ENCODE peak calls at places on chromosomes 3 and 15, in five cellular contexts. C is neural progenitor cell, B is PC-3, S is GM23248, X is cardiac muscle cell. Z is an unnamed sample.

GRCh38 chr3:84893211-84893610 is 65.6 kb upstream of the CADM2 start:
- DNase-seq in S (no peak), X (no peak), B (no peak), C (no peak), Z (no peak)

GRCh38 chr15:58604455-58604923 is 145.0 kb downstream of the ADAM10 start:
- DNase-seq in C (no peak), S (no peak), B (peak; percentile 81), X (no peak), Z (no peak)

GRCh38 chr3:25508901-25509300 is 80.8 kb downstream of the RARB start:
- DNase-seq in S (peak; percentile 80), B (peak; percentile 6), C (no peak), X (no peak), Z (peak; percentile 8)

GRCh38 chr3:23889950-23890349 is 26.8 kb downstream of the NKIRAS1 start:
- DNase-seq in B (no peak), S (no peak), X (no peak), C (no peak), Z (no peak)

GRCh38 chr15:100879046-100879445 is 585 bp upstream of the ALDH1A3 start:
- DNase-seq in B (no peak), X (peak; percentile 42), C (peak; percentile 65), S (peak; percentile 42), Z (peak; percentile 48)

GRCh38 chr3:100256724-100257123 is 4.1 kb upstream of the TBC1D23 start:
- DNase-seq in B (peak; percentile 26), C (peak; percentile 14), S (peak; percentile 77), X (no peak), Z (no peak)

GRCh38 chr3:46960081-46960701 is 16.4 kb downstream of the CCDC12 start:
- DNase-seq in B (peak; percentile 82), X (no peak), C (peak; percentile 47), S (peak; percentile 86), Z (no peak)

GRCh38 chr3:32487781-32488526 is 14.7 kb downstream of the CMTM6 start:
- DNase-seq in B (no peak), C (no peak), X (no peak), S (no peak), Z (no peak)

GRCh38 chr15:91857772-91858171 is 4.3 kb downstream of the SLCO3A1 start:
- DNase-seq in B (no peak), S (no peak), X (no peak), C (no peak), Z (no peak)

GRCh38 chr3:141326626-141327025 is 41.7 kb upstream of the ZBTB38 start:
- DNase-seq in X (no peak), C (no peak), S (no peak), B (no peak), Z (no peak)

GRCh38 chr15:25691544-25692430 is 171.3 kb downstream of the ATP10A start:
- DNase-seq in B (no peak), S (peak; percentile 49), C (peak; percentile 40), X (peak; percentile 55), Z (no peak)

GRCh38 chr15:87038404-87038803 is 958.7 kb downstream of the AGBL1 start:
- DNase-seq in B (no peak), S (no peak), X (no peak), C (peak; percentile 9), Z (no peak)

GRCh38 chr3:105674437-105675065 is 194.3 kb downstream of the CBLB start:
- DNase-seq in X (peak; percentile 51), C (no peak), S (no peak), B (no peak), Z (no peak)

GRCh38 chr3:11271986-11272904 is at the start of gene ATG7:
- DNase-seq in B (peak; percentile 98), X (peak; percentile 98), S (peak; percentile 99), C (peak; percentile 99), Z (peak; percentile 93)

GRCh38 chr3:30112904-30113484 is 493.4 kb upstream of the TGFBR2 start:
- DNase-seq in C (peak; percentile 54), B (peak; percentile 85), S (peak; percentile 70), X (peak; percentile 49), Z (no peak)

GRCh38 chr3:122934251-122934650 is 93.3 kb downstream of the SEMA5B start:
- DNase-seq in B (no peak), S (no peak), C (no peak), X (no peak), Z (no peak)

GRCh38 chr3:57411715-57412114 is 119.2 kb upstream of the ASB14 start:
- DNase-seq in B (no peak), S (no peak), C (no peak), X (no peak), Z (no peak)

GRCh38 chr3:62582495-62583172 is 209.3 kb upstream of the FEZF2 start:
- DNase-seq in S (no peak), C (no peak), X (no peak), B (no peak), Z (no peak)

GRCh38 chr3:52531636-52532516 is 1.8 kb downstream of the NT5DC2 start:
- DNase-seq in S (no peak), C (peak; percentile 1), X (no peak), B (no peak), Z (no peak)

GRCh38 chr3:12428131-12428530 is 56.1 kb upstream of the TSEN2 start:
- DNase-seq in B (no peak), C (no peak), S (peak; percentile 10), X (no peak), Z (no peak)

GRCh38 chr3:123632161-123632655 is 47.4 kb upstream of the HACD2 start:
- DNase-seq in B (no peak), C (peak; percentile 22), S (peak; percentile 22), X (peak; percentile 44), Z (peak; percentile 83)

GRCh38 chr3:71709908-71710511 is 15.2 kb downstream of the EIF4E3 start:
- DNase-seq in S (no peak), C (no peak), B (no peak), X (no peak), Z (no peak)

GRCh38 chr15:70242962-70243685 is 145.4 kb upstream of the TLE3 start:
- DNase-seq in X (no peak), C (no peak), S (no peak), B (no peak), Z (no peak)

GRCh38 chr3:66709464-66710058 is 208.7 kb upstream of the LRIG1 start:
- DNase-seq in S (no peak), X (no peak), C (peak; percentile 9), B (no peak), Z (no peak)

GRCh38 chr3:50550079-50550736 is 17.3 kb downstream of the C3orf18 start:
- DNase-seq in X (peak; percentile 73), C (peak; percentile 81), S (peak; percentile 55), B (peak; percentile 71), Z (no peak)

GRCh38 chr3:46512191-46512590 is 14.4 kb downstream of the RTP3 start:
- DNase-seq in X (no peak), C (no peak), S (no peak), B (no peak), Z (no peak)

DNA sequence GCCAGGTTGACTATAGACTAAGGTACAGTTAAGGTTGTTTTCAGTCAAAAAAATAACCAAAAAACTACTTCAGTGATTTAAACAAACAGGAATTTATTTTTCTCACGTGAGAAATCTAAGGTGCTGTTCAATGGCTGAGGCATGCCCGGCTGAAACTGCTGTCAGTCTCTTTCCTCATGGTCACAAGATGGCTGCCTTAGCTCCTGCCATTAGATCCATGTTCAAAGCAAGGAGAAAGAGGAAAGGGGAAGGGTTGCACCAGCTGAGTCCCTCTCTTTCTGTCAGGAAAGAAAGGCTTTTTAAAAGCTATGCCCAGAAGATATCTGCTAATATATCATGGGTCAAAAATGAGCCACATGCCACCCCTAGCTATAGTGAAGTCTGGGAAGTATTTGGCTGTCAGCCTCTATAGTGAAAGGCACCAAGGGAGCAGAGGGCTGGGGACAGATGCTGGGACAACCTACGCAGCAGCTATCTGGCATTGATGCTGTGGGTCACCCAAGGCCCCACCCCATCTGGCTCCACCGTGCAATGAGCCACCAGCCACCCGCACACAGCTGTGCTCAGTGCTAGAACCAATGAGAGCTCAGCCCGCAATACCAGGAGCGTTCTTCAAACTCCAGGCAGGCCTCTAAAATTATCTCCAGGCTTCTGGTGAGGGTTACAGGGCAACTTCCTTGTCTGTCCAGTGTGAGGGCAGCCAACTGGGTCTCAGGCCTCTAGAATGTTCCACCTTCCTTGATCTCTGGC is 64.7 kb upstream of the GATA2 start:
- DNase-seq in C (no peak), B (no peak), S (no peak), X (no peak), Z (no peak)
- H3K27me3 ChIP-seq in C (peaks cover 30% of the 10 kb centered on the region), B (no peaks in the 10 kb centered on the region), S (peaks cover 8% of the 10 kb centered on the region), X (peaks cover 37% of the 10 kb centered on the region), Z (peaks cover 20% of the 10 kb centered on the region)

GRCh38 chr3:193782747-193783146 is 189.7 kb downstream of the OPA1 start:
- DNase-seq in X (no peak), S (no peak), C (no peak), B (no peak), Z (no peak)

GRCh38 chr3:193780810-193781472 is 187.9 kb downstream of the OPA1 start:
- DNase-seq in X (peak; percentile 81), S (peak; percentile 90), C (peak; percentile 87), B (peak; percentile 95), Z (peak; percentile 91)

GRCh38 chr3:193779933-193780332 is 186.9 kb downstream of the OPA1 start:
- DNase-seq in C (no peak), X (no peak), B (no peak), S (no peak), Z (no peak)

GRCh38 chr3:193780371-193780770 is 187.4 kb downstream of the OPA1 start:
- DNase-seq in X (no peak), B (no peak), C (no peak), S (peak; percentile 7), Z (no peak)

GRCh38 chr3:193783166-193783896 is 190.3 kb downstream of the OPA1 start:
- DNase-seq in X (no peak), B (peak; percentile 73), S (peak; percentile 27), C (no peak), Z (no peak)
- H3K27me3 ChIP-seq in X (peaks cover 3% of the 10 kb centered on the region), B (no peaks in the 10 kb centered on the region), S (peaks cover 27% of the 10 kb centered on the region), C (peaks cover 17% of the 10 kb centered on the region), Z (no peaks in the 10 kb centered on the region)

GRCh38 chr3:193782280-193782654 is 189.3 kb downstream of the OPA1 start:
- DNase-seq in X (peak; percentile 69), C (peak; percentile 53), S (no peak), B (peak; percentile 67), Z (no peak)
- H3K27me3 ChIP-seq in X (peaks cover 3% of the 10 kb centered on the region), C (peaks cover 13% of the 10 kb centered on the region), S (peaks cover 37% of the 10 kb centered on the region), B (no peaks in the 10 kb centered on the region), Z (no peaks in the 10 kb centered on the region)

GRCh38 chr15:29677871-29678431 is 144.3 kb downstream of the TJP1 start:
- DNase-seq in S (no peak), B (no peak), X (no peak), C (no peak), Z (no peak)

GRCh38 chr15:29674661-29675533 is 147.4 kb downstream of the TJP1 start:
- DNase-seq in X (peak; percentile 89), B (peak; percentile 65), S (peak; percentile 53), C (peak; percentile 94), Z (peak; percentile 83)

GRCh38 chr15:29676961-29677402 is 145.3 kb downstream of the TJP1 start:
- DNase-seq in S (peak; percentile 49), X (no peak), C (peak; percentile 25), B (peak; percentile 74), Z (peak; percentile 31)

GRCh38 chr15:29677450-29677849 is 144.8 kb downstream of the TJP1 start:
- DNase-seq in S (no peak), C (no peak), X (no peak), B (no peak), Z (no peak)

DNA sequence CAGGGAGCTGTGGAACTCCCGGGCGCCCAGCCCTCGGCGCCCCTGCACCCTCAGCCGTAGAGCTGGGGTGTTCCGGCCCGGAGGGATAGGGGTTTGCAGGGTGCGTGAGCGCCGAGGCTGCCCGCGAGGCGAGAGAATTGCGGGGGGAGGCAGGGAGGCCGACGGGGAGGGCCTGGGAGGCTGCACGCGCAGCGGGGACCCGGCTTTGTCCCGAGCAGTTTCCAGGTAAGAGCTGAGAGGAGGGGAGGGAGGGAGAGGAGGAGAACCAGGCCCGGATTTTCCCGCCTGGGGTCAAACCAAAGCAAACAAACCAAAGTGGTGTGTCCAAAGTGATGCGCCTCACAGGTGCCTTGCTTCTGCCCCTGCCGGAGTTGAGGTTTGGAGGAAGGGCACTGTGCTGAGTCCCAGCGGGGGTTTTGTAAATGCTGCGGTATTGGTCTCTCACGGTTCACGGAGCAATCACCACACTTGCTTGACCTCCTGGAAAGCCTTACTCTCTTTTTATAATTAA is 146.4 kb downstream of the TJP1 start:
- DNase-seq in X (no peak), S (no peak), B (no peak), C (peak; percentile 18), Z (no peak)
- H3K27me3 ChIP-seq in X (peaks cover 4% of the 10 kb centered on the region), S (no peaks in the 10 kb centered on the region), B (no peaks in the 10 kb centered on the region), C (peaks cover 11% of the 10 kb centered on the region), Z (no peaks in the 10 kb centered on the region)